ENCODE peak calls at places on chromosome 4, in ten cellular contexts. M is transverse colon, R is tibial nerve, U is ovary, Y is upper lobe of left lung, F is stomach, G is A549, H is suprapubic skin, E is SK-N-SH, Q is K562. J is an unnamed sample.
A peak's percentile ranks its signal among the peaks of the same experiment; 100 is the strongest.

GRCh38 chr4:83369825-83370639 is 35.4 kb upstream of the HPSE start:
- DNase-seq in Y (no peak), F (no peak), E (no peak), R (no peak), U (no peak), G (no peak), H (no peak), M (no peak), Q (no peak), J (no peak)

GRCh38 chr4:54998991-54999390 is 126.4 kb downstream of the KDR start:
- DNase-seq in Y (no peak), F (no peak), M (no peak), R (no peak), G (no peak), E (no peak), H (no peak), U (no peak), Q (no peak), J (no peak)

GRCh38 chr4:85783900-85784299 is 308.9 kb downstream of the ARHGAP24 start:
- DNase-seq in E (no peak), Q (no peak), F (no peak), H (no peak), Y (no peak), G (no peak), U (no peak), R (no peak), M (no peak), J (no peak)

GRCh38 chr4:169115897-169116254 is 105.8 kb upstream of the CBR4 start:
- DNase-seq in H (no peak), R (no peak), Y (no peak), F (peak; percentile 64), M (peak; percentile 19), E (no peak), U (no peak), G (peak; percentile 48), Q (no peak), J (no peak)

GRCh38 chr4:74794341-74794801 is at the start of gene BTC:
- DNase-seq in H (no peak), M (peak; percentile 76), U (peak; percentile 21), Y (peak; percentile 87), F (peak; percentile 77), Q (peak; percentile 11), G (peak; percentile 69), R (no peak), E (peak; percentile 19), J (peak; percentile 60)

GRCh38 chr4:72302981-72303704 is 265.9 kb downstream of the ADAMTS3 start:
- DNase-seq in H (no peak), G (peak; percentile 24), Y (no peak), Q (peak; percentile 45), E (peak; percentile 16), U (no peak), R (peak; percentile 43), F (peak; percentile 29), M (peak; percentile 13), J (no peak)

GRCh38 chr4:25865586-25865985 is 2.8 kb upstream of the SEL1L3 start:
- DNase-seq in R (no peak), M (peak; percentile 85), U (no peak), H (no peak), F (peak; percentile 65), E (no peak), G (peak; percentile 51), Y (no peak), Q (peak; percentile 61), J (no peak)

GRCh38 chr4:139887962-139888735 is 222.5 kb downstream of the MGST2 start:
- DNase-seq in R (no peak), Y (no peak), Q (no peak), M (peak; percentile 16), G (no peak), U (no peak), F (no peak), E (peak; percentile 23), H (no peak), J (no peak)

DNA sequence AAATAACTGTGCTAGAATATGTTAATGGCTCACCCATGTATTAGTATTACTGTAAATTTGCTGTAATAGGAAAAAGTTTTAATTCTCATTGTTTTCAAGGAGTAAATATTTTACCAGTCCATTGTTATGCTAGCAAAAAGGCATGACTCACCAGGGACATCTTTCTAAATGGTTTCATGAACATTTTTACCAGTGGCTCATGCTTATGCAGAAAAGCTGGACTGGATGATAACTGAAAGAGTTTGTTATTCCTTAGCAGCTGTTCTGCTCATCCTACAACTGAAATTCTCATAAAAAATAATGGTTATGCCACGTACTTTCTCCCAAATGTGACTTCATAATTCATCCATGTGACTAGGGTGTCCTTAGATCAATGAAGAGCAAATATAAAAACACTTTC is 111.9 kb upstream of the PCDH18 start:
- DNase-seq in F (no peak), Y (no peak), E (no peak), G (no peak), M (no peak), H (no peak), U (no peak), Q (no peak), R (no peak), J (no peak)
- TF ChIP-seq EP300 in F (no peak), Y (no peak), E (no peak), G (no peak), M (no peak), H (no peak), U (no peak), Q (no peak), R (no peak), J (no peak)

GRCh38 chr4:10089346-10089745 is 27.3 kb downstream of the WDR1 start:
- DNase-seq in E (no peak), R (no peak), M (peak; percentile 88), H (no peak), U (no peak), Q (no peak), G (peak; percentile 33), Y (no peak), F (peak; percentile 81), J (no peak)
- TF ChIP-seq EP300 in E (no peak), R (no peak), M (no peak), H (no peak), U (no peak), Q (no peak), G (no peak), Y (no peak), F (no peak), J (no peak)

GRCh38 chr4:113952452-113953029 is 26.9 kb downstream of the ARSJ start:
- DNase-seq in U (no peak), M (no peak), Y (no peak), R (peak; percentile 33), H (no peak), F (no peak), E (peak; percentile 22), Q (peak; percentile 5), G (peak; percentile 44), J (peak; percentile 64)

GRCh38 chr4:113947484-113947883 is 32.0 kb downstream of the ARSJ start:
- DNase-seq in U (no peak), M (no peak), E (no peak), G (no peak), H (no peak), Y (no peak), F (no peak), Q (no peak), R (no peak), J (no peak)

GRCh38 chr4:113953888-113954287 is 25.6 kb downstream of the ARSJ start:
- DNase-seq in Q (no peak), U (no peak), E (no peak), F (no peak), R (no peak), H (no peak), M (no peak), Y (no peak), G (no peak), J (no peak)

GRCh38 chr4:113951263-113951662 is 28.2 kb downstream of the ARSJ start:
- DNase-seq in Y (no peak), G (no peak), U (peak; percentile 17), F (no peak), E (no peak), R (no peak), M (peak; percentile 13), H (no peak), Q (no peak), J (no peak)

DNA sequence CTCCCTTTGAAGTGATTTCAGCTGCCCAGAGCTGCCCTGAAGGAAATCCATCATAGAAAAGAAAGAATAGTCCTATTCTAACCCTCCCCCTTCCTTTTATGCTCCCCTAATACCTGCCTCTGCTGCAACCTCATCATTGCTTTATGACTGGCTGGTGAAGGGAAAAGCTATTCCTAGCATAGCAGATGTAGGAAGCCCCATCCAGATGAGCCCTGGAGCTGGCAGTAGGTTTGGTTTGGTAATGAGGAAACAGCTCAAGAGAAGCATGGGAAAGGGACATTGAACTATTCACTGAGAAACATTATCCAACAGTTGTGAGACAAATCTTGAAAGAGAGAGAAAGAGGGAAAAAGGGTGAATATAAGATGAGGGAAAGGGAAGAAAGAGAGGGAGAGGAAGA is 29.2 kb downstream of the ARSJ start:
- DNase-seq in R (no peak), U (no peak), Y (no peak), Q (no peak), E (no peak), H (no peak), G (no peak), M (no peak), F (no peak), J (no peak)
- TF ChIP-seq EP300 in R (no peak), U (no peak), Y (no peak), Q (no peak), E (no peak), H (no peak), G (no peak), M (no peak), F (no peak), J (no peak)

GRCh38 chr4:147019061-147019460 is 73.4 kb upstream of the TTC29 start:
- DNase-seq in G (peak; percentile 53), H (no peak), E (peak; percentile 34), M (peak; percentile 59), Y (no peak), Q (peak; percentile 43), F (peak; percentile 70), U (no peak), R (peak; percentile 92), J (no peak)

GRCh38 chr4:147015531-147015930 is 69.9 kb upstream of the TTC29 start:
- DNase-seq in U (no peak), H (no peak), Q (no peak), Y (no peak), E (no peak), M (no peak), R (no peak), G (no peak), F (no peak), J (no peak)

GRCh38 chr4:147011386-147011785 is 65.7 kb upstream of the TTC29 start:
- DNase-seq in G (no peak), Q (no peak), F (no peak), R (no peak), U (no peak), H (no peak), Y (no peak), E (no peak), M (no peak), J (no peak)

GRCh38 chr4:147014946-147015345 is 69.3 kb upstream of the TTC29 start:
- DNase-seq in U (no peak), R (no peak), G (no peak), F (no peak), E (no peak), H (no peak), Y (no peak), Q (no peak), M (no peak), J (no peak)

DNA sequence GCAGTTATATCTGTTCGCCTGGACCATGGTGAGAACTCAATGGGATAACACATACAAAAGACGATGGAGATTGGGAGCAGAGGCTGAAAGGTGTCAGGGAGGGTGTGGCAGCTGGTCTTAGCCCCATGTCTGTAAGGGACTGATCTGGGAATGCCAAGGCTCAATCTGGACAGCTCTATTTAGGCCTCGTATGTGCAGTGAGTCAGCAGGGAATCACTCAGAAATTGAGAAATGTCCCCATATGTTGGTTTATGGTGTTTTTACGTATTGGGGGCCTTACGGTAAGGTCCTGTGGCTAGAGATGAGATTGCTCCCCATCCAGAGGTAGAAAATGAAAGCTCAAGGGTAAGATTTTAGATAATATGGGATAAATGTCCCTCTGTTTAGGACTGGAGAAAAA is 71.4 kb upstream of the TTC29 start:
- DNase-seq in R (no peak), E (no peak), H (no peak), Y (no peak), U (no peak), F (no peak), G (no peak), Q (no peak), M (no peak), J (no peak)
- TF ChIP-seq EP300 in R (no peak), E (no peak), H (no peak), Y (no peak), U (no peak), F (no peak), G (no peak), Q (no peak), M (no peak), J (no peak)

J was measured in H1.